ENCODE peak calls at places on chromosomes 4 and X, in six cellular contexts. F is CD4-positive, alpha-beta memory T cell; Q is stomach; N is CD8-positive, alpha-beta T cell; U is PC-9; B is ovary. P is an unnamed sample. For H3K4me1, the result is how much of the 10 kb centered on the place peaks cover.

GRCh38 chr4:24924309-24924781 is 11.5 kb upstream of the CCDC149 start:
- DNase-seq in F (no peak), B (no peak), Q (no peak), N (no peak), U (peak), P (no peak)

GRCh38 chr4:86855572-86855971 is 6.4 kb upstream of the SLC10A6 start:
- DNase-seq in Q (no peak), B (no peak), U (peak), N (no peak), F (no peak), P (no peak)

GRCh38 chr4:141465151-141465550 is 171.2 kb upstream of the IL15 start:
- DNase-seq in N (no peak), B (no peak), Q (no peak), U (no peak), F (no peak), P (no peak)

GRCh38 chrX:65985922-65986588 is 53.8 kb downstream of the VSIG4 start:
- DNase-seq in U (peak), B (no peak), F (peak), N (peak), Q (no peak), P (no peak)

GRCh38 chrX:83501540-83501939 is 6.5 kb upstream of the POU3F4 start:
- DNase-seq in U (no peak), B (no peak), F (no peak), Q (no peak), N (no peak), P (no peak)

GRCh38 chr4:113784497-113785254 is 23.1 kb upstream of the CAMK2D start:
- DNase-seq in U (peak), Q (no peak), B (no peak), F (no peak), N (no peak), P (no peak)

GRCh38 chrX:134868766-134869495 is 121.9 kb upstream of the SMIM10 start:
- DNase-seq in U (peak), B (no peak), N (no peak), Q (no peak), F (no peak), P (no peak)

GRCh38 chrX:45515262-45516215 is 314.9 kb upstream of the DIPK2B start:
- DNase-seq in B (peak), Q (peak), U (peak), F (peak), N (peak), P (no peak)

GRCh38 chr4:147723316-147723715 is 8.6 kb upstream of the ARHGAP10 start:
- DNase-seq in F (no peak), N (no peak), B (no peak), Q (peak), U (no peak), P (no peak)

DNA sequence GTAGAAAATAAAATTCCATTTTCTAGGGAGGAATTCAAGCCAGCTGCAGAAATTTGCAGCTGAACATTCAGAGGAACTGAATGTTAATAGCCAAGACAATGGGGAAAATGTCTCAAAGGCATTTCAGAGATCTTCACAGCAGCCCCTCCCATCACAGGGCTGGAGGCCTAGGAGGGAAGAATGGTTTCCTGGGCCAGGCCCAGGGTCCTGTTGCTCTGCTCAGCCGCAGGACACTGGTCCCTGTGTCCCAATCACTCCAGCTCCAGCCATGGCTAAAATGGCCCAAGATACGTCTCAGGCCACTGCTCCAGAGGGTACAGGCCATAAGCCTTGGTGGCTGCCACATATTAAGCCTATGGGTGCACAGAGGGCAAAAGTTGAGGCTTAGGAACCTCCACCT is 20.4 kb downstream of the FAM13A start:
- DNase-seq in B (no peak), N (no peak), F (no peak), U (no peak), Q (no peak), P (no peak)
- H3K27ac ChIP-seq in B (no peak), N (no peak), F (no peak), U (no peak), Q (no peak), P (no peak)

GRCh38 chr4:184473265-184473514 is 1.2 kb downstream of the IRF2 start:
- DNase-seq in F (no peak), Q (no peak), U (no peak), B (no peak), N (no peak), P (no peak)
- H3K4me1 ChIP-seq in F (half or more), Q (under half), U (under half), B (under half), N (under half), P (under half)

DNA sequence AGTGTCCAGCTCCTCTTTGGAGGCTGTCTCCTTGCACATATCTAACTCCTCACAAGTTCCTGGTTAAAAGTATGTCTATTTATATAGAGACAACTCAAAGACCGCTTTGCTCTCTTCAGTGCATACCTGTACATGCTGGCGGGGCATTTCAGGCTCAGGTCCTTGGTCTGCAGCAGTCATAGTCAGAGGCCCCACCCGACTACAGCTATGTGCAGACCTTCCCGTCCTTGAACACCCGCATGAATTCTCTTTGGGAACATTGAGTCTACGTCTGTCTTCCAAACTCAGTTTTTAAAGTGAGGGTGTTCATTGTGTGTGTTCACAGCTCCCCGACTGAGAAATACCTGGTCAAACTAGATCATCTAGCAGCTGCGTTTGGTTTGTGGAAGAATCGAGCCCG is 4.2 kb downstream of the BCOR start:
- DNase-seq in N (no peak), Q (no peak), B (no peak), U (no peak), F (no peak), P (no peak)
- H3K27ac ChIP-seq in N (no peak), Q (no peak), B (peak), U (no peak), F (no peak), P (no peak)

GRCh38 chr4:89301003-89301402 is 6.6 kb downstream of the GPRIN3 start:
- DNase-seq in F (no peak), N (no peak), U (no peak), Q (no peak), B (no peak), P (no peak)

GRCh38 chr4:89300490-89300889 is 7.1 kb downstream of the GPRIN3 start:
- DNase-seq in N (no peak), Q (no peak), B (no peak), U (no peak), F (no peak), P (peak)

GRCh38 chr4:89299153-89299789 is 8.3 kb downstream of the GPRIN3 start:
- DNase-seq in Q (no peak), F (no peak), B (no peak), U (no peak), N (no peak), P (peak)

GRCh38 chr4:89298788-89299152 is 8.8 kb downstream of the GPRIN3 start:
- DNase-seq in N (peak), U (no peak), Q (no peak), F (peak), B (no peak), P (no peak)

GRCh38 chr4:89300060-89300459 is 7.5 kb downstream of the GPRIN3 start:
- DNase-seq in Q (no peak), U (no peak), B (no peak), F (no peak), N (no peak), P (no peak)
- H3K4me1 ChIP-seq in Q (under half), U (under half), B (under half), F (half or more), N (half or more), P (half or more)

GRCh38 chr4:1080961-1081688 is 32.2 kb downstream of the RNF212 start:
- DNase-seq in N (no peak), U (peak), B (no peak), F (no peak), Q (no peak), P (no peak)
- H3K27ac ChIP-seq in N (no peak), U (peak), B (no peak), F (no peak), Q (no peak), P (no peak)

GRCh38 chr4:1194028-1194900 is 21.9 kb upstream of the SPON2 start:
- DNase-seq in U (no peak), N (no peak), B (peak), Q (peak), F (no peak), P (no peak)

GRCh38 chr4:1192493-1193205 is 20.3 kb upstream of the SPON2 start:
- DNase-seq in B (peak), F (no peak), N (no peak), U (no peak), Q (peak), P (no peak)

GRCh38 chr4:1192091-1192492 is 19.7 kb upstream of the SPON2 start:
- DNase-seq in N (no peak), B (peak), U (peak), F (no peak), Q (peak), P (no peak)

GRCh38 chr4:1195109-1195671 is 22.8 kb upstream of the SPON2 start:
- DNase-seq in Q (peak), N (no peak), U (no peak), F (no peak), B (peak), P (no peak)

DNA sequence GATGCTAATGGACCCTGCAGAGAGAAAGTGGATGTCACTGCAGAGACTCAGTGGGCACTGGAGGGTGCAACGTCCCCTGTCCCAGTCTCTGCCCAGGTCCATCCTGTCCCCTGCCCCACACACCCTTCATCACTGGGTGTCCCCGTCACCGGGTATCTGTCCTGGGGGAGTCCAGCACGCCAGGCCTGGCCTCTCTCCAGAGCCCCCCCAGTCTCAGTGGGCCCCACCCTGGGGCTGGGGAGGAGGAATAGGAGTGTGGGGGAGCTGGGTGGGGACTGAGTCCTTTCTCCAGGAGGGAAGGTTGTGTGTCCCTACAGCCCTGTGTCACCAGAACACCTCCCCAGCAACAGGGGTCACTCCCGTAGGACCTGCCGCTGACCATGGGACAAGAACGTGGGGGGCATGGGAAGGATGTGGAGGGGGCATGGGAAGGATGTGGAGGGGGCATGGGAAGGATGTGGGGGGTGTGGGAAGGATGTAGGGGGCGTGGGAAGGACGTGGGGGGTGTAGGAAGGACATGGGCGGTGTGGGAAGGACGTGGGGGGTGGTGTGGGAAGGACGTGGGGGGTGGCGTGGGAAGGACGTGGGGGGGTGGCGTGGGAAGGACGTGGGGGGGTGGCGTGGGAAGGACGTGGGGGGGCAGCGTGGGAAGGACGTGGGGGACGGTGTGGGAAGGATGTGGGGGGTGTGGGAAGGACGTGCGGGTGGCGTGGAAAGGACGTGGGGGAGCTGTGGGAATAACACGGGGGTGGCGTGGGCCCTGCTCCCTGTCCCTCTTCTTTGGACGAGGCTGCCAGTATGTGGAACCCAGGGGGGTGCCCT is 21.0 kb upstream of the SPON2 start:
- DNase-seq in Q (peak), B (peak), N (no peak), F (no peak), U (no peak), P (no peak)
- H3K4me1 ChIP-seq in Q (under half), B (under half), N (under half), F (under half), U (under half), P (under half)

P was measured in naive thymus-derived CD4-positive, alpha-beta T cell.